ENCODE peak calls at places on chromosomes 3 and 15, in four cellular contexts. V, E, B and M are unnamed samples.

GRCh38 chr3:77467702-77468407 is 428.0 kb downstream of the ROBO2 start:
- DNase-seq in E (no peak), V (no peak), B (no peak), M (no peak)

GRCh38 chr15:90451215-90451850 is 63.3 kb downstream of the IQGAP1 start:
- DNase-seq in B (peak), E (no peak), V (peak), M (no peak)

GRCh38 chr3:65193531-65193930 is 505.7 kb upstream of the ADAMTS9 start:
- DNase-seq in E (no peak), V (no peak), B (no peak), M (no peak)

GRCh38 chr3:57068437-57069089 is 8.1 kb downstream of the SPATA12 start:
- DNase-seq in E (no peak), B (peak), V (peak), M (no peak)

GRCh38 chr3:126126292-126126691 is 42.4 kb upstream of the SLC41A3 start:
- DNase-seq in E (no peak), B (no peak), V (no peak), M (peak)

GRCh38 chr3:170359178-170359704 is 1.7 kb downstream of the SKIL start:
- DNase-seq in E (no peak), B (no peak), V (no peak), M (no peak)

GRCh38 chr15:90686435-90687218 is 30.5 kb upstream of the BLM start:
- DNase-seq in B (no peak), V (no peak), E (no peak), M (no peak)

GRCh38 chr3:124397088-124397487 is 333.2 kb upstream of the UMPS start:
- DNase-seq in B (no peak), E (no peak), V (no peak), M (no peak)

GRCh38 chr15:28871168-28871567 is 14.6 kb upstream of the APBA2 start:
- DNase-seq in E (no peak), V (no peak), B (no peak), M (no peak)

GRCh38 chr15:53328341-53328740 is 431.1 kb downstream of the WDR72 start:
- DNase-seq in E (no peak), B (no peak), V (no peak), M (no peak)

GRCh38 chr15:101267320-101268104 is 9.8 kb downstream of the SELENOS start:
- DNase-seq in E (no peak), B (no peak), V (peak), M (no peak)

DNA sequence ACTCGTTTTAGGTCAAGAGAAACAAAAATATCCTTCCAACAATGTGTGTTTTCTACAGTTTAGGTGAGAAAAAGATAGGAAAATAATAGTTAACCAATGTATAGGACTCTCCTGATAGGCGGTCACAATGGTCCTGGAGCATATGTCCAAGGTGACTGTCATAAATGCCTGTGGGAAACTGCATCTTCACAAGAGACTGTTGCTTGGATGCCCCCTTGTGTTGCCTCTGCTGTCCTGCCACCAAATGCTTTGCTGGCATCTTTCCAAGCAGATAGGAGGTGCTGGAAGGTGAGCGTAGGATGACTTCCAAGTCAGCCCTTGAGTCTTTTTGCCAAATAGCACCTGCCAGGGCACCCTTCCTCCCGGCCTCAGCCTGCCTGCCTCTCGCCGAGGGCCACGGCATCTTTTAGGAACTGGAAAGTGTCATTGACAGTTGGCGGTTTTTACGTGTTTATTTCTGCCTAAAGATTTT is 24.1 kb upstream of the SACM1L start:
- DNase-seq in B (no peak), E (no peak), V (peak), M (no peak)
- TF ChIP-seq CTCF in B (peak), E (peak), V (peak), M (no peak)

DNA sequence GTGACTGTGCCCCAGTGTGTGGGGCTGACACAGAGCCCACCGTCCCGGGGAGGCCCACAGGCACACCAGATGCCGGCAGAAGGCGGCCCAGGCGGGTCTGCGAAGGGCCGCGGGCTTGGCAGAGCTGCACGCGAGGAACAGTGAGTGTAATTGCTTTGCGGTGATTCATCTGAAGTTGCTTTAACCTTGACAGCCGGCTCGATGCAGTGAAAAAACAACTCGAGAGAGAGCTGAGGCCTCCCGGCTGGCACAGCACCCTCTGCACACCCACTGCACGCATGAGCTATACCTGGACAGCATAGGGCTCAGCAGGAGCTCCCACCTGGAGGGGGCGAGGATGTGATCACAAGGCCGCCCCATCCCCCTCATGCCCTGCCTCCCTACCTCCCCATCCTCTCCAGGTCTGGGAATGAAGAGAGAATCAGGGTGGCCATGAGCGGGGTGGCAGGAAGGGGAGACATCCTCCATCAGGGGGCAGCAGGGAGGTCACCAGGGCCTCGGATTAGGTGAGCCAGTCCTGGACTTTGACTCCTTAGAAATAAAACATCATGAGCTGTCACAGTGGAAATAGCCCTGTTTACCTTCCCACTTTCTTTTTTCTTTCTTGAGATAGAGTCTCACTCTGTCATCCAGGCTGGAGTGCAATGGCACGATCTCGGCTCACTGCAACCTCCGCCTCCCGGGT is 172.6 kb downstream of the MEGF11 start:
- DNase-seq in V (peak), E (no peak), B (peak), M (no peak)
- TF ChIP-seq CTCF in V (no peak), E (no peak), B (peak), M (no peak)

DNA sequence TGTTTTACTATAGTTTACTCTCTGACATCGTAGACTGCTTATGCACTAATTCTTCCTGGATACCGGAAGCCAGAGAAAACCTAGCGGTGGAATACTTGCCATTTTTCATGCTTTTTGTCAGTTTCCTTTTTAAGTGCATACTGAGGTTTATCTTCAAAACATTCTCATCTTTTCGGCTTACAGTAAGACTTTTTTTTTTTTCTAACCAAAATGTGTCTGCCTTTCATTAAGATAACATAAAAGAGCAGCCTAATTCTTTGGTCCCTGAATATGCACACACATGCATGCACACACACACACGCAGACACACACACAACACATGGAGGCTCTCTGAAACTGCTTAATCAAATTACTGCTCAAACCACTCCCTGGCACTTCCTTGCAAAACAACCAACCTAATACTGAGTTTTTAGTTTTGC is 1.3 kb downstream of the ZNF445 start:
- DNase-seq in B (peak), E (no peak), V (peak), M (no peak)
- TF ChIP-seq CTCF in B (no peak), E (no peak), V (peak), M (no peak)

DNA sequence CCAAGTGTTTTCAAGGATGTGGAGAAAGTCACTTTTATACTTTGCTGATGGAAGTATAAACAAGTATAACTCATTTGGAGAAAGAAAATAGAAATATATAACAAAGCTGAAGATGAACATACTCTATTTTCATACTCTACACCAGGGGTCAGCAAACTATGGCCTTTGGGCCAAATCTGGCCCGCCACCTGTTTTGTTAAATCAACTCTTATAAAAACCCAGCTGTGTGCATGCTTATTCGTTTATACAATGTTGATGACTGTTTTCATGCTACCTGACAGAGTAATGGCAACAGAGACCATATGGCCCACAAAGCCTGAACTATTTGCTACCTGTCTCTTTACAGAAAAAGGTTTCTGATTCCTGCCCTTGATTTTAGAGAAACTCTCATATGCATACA is 124.0 kb downstream of the NR1D2 start:
- DNase-seq in B (no peak), E (no peak), V (no peak), M (no peak)
- TF ChIP-seq CTCF in B (no peak), E (no peak), V (peak), M (no peak)

GRCh38 chr3:373193-373784 is 176.7 kb downstream of the CHL1 start:
- DNase-seq in E (no peak), B (no peak), V (no peak), M (no peak)

GRCh38 chr3:380801-381200 is 184.2 kb downstream of the CHL1 start:
- DNase-seq in B (no peak), V (no peak), E (no peak), M (no peak)

GRCh38 chr3:374459-374858 is 177.9 kb downstream of the CHL1 start:
- DNase-seq in B (no peak), E (no peak), V (no peak), M (no peak)

DNA sequence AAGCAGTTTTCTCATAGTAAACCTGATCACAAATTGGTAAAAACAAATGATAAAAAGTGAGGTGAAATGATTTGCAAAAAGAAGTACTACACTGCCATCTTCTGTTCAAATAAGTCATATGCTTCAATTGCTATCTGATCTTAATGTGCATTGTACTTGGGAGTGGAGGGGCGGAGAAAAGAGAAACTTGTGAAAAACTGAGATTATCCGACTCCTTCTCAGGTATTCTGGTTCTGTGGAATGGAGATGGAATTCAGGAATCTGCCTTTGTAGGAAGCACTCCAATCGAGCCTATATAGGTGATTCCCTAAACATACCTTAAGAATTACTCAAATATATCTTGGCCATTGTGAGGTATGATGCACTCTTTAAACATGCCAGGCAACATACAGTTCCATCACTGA is 180.6 kb downstream of the CHL1 start:
- DNase-seq in B (no peak), V (peak), E (no peak), M (no peak)
- TF ChIP-seq CTCF in B (peak), V (peak), E (no peak), M (no peak)

GRCh38 chr15:76752549-76752948 is 152.6 kb downstream of the SCAPER start:
- DNase-seq in V (no peak), B (no peak), E (no peak), M (no peak)
- TF ChIP-seq CTCF in V (no peak), B (no peak), E (no peak), M (no peak)

GRCh38 chr3:99753268-99753975 is 64.2 kb upstream of the CMSS1 start:
- DNase-seq in V (peak), E (no peak), B (peak), M (no peak)

GRCh38 chr3:99751649-99752048 is 66.0 kb upstream of the CMSS1 start:
- DNase-seq in E (no peak), B (peak), V (peak), M (no peak)

GRCh38 chr3:99747915-99748314 is 69.7 kb upstream of the CMSS1 start:
- DNase-seq in V (peak), B (peak), E (no peak), M (no peak)
- TF ChIP-seq CTCF in V (peak), B (peak), E (no peak), M (no peak)